ENCODE peak calls at places on chromosomes 16 and 17, in seven cellular contexts. K is neuronal stem cell, W is IMR-90, J is H9, Z is mesenchymal stem cell, Q is H1, R is trophoblast cell. S is an unnamed sample.
A peak's percentile ranks its signal among the peaks of the same experiment; 100 is the strongest.

GRCh38 chr17:15919466-15919865 is 25.5 kb upstream of the ADORA2B start:
- DNase-seq in K (no peak), W (no peak), J (no peak), Z (no peak), Q (no peak), R (no peak), S (no peak)

GRCh38 chr17:19724501-19725420 is 8.4 kb upstream of the SLC47A2 start:
- DNase-seq in K (no peak), W (no peak), J (peak; percentile 28), Z (no peak), Q (no peak), R (peak; percentile 46), S (no peak)

GRCh38 chr17:77404812-77405581 is 264.2 kb downstream of the SEC14L1 start:
- DNase-seq in K (no peak), W (peak; percentile 86), J (no peak), Z (peak; percentile 81), Q (no peak), R (no peak), S (no peak)

GRCh38 chr17:52383493-52384100 is 225.1 kb upstream of the CA10 start:
- DNase-seq in K (peak; percentile 65), W (peak; percentile 0), J (peak; percentile 89), Z (peak; percentile 8), Q (peak; percentile 69), R (peak; percentile 70), S (peak; percentile 94)

GRCh38 chr16:2156025-2156848 is 655 bp downstream of the TRAF7 start:
- DNase-seq in K (no peak), W (peak; percentile 76), J (no peak), Z (peak; percentile 79), Q (no peak), R (peak; percentile 41), S (peak; percentile 59)

GRCh38 chr16:57479422-57480126 is 6.7 kb downstream of the DOK4 start:
- DNase-seq in K (no peak), W (peak; percentile 54), J (peak; percentile 80), Z (peak; percentile 67), Q (peak; percentile 83), R (no peak), S (peak; percentile 92)

GRCh38 chr16:8990445-8990844 is 26.7 kb upstream of the USP7 start:
- DNase-seq in K (no peak), W (no peak), J (no peak), Z (no peak), Q (no peak), R (no peak), S (no peak)

GRCh38 chr17:42408076-42408475 is 15.0 kb downstream of the CAVIN1 start:
- DNase-seq in K (no peak), W (no peak), J (peak; percentile 70), Z (no peak), Q (no peak), R (no peak), S (no peak)

GRCh38 chr16:2535644-2536021 is 2.2 kb upstream of the PDPK1 start:
- DNase-seq in K (no peak), W (peak; percentile 93), J (no peak), Z (peak; percentile 79), Q (no peak), R (peak; percentile 57), S (no peak)

GRCh38 chr17:58269557-58270291 is 11.0 kb downstream of the MPO start:
- DNase-seq in K (no peak), W (no peak), J (no peak), Z (no peak), Q (no peak), R (no peak), S (no peak)

GRCh38 chr17:38761612-38762011 is 9.1 kb downstream of the PSMB3 start:
- DNase-seq in K (no peak), W (peak; percentile 32), J (peak; percentile 86), Z (peak; percentile 39), Q (peak; percentile 75), R (peak; percentile 31), S (peak; percentile 79)

GRCh38 chr17:15510361-15510760 is 42.9 kb upstream of the CDRT4 start:
- DNase-seq in K (no peak), W (peak; percentile 83), J (no peak), Z (peak; percentile 68), Q (no peak), R (peak; percentile 43), S (no peak)

GRCh38 chr17:80109066-80109618 is 7.8 kb downstream of the GAA start:
- DNase-seq in K (no peak), W (no peak), J (no peak), Z (no peak), Q (no peak), R (no peak), S (no peak)

GRCh38 chr16:87434146-87434667 is 42.1 kb downstream of the MAP1LC3B start:
- DNase-seq in K (no peak), W (no peak), J (no peak), Z (no peak), Q (no peak), R (no peak), S (no peak)

GRCh38 chr16:88769617-88770458 is 15.2 kb downstream of the PIEZO1 start:
- DNase-seq in K (peak; percentile 67), W (no peak), J (peak; percentile 93), Z (peak; percentile 59), Q (peak; percentile 84), R (peak; percentile 71), S (peak; percentile 93)

GRCh38 chr17:40857535-40857934 is 9.5 kb downstream of the KRT12 start:
- DNase-seq in K (no peak), W (peak; percentile 32), J (no peak), Z (no peak), Q (no peak), R (no peak), S (no peak)

GRCh38 chr16:71826533-71827017 is 17.9 kb upstream of the AP1G1 start:
- DNase-seq in K (no peak), W (no peak), J (no peak), Z (no peak), Q (no peak), R (peak; percentile 33), S (no peak)

GRCh38 chr16:64428463-64428862 is 693.4 kb downstream of the CDH11 start:
- DNase-seq in K (no peak), W (peak; percentile 81), J (no peak), Z (peak; percentile 56), Q (no peak), R (no peak), S (no peak)

GRCh38 chr17:82985973-82986372 is 93.4 kb upstream of the METRNL start:
- DNase-seq in K (no peak), W (peak; percentile 46), J (peak; percentile 71), Z (peak; percentile 26), Q (no peak), R (no peak), S (peak; percentile 14)

GRCh38 chr17:34024303-34025178 is 230.5 kb upstream of the CCL2 start:
- DNase-seq in K (no peak), W (no peak), J (no peak), Z (no peak), Q (no peak), R (no peak), S (peak; percentile 70)

DNA sequence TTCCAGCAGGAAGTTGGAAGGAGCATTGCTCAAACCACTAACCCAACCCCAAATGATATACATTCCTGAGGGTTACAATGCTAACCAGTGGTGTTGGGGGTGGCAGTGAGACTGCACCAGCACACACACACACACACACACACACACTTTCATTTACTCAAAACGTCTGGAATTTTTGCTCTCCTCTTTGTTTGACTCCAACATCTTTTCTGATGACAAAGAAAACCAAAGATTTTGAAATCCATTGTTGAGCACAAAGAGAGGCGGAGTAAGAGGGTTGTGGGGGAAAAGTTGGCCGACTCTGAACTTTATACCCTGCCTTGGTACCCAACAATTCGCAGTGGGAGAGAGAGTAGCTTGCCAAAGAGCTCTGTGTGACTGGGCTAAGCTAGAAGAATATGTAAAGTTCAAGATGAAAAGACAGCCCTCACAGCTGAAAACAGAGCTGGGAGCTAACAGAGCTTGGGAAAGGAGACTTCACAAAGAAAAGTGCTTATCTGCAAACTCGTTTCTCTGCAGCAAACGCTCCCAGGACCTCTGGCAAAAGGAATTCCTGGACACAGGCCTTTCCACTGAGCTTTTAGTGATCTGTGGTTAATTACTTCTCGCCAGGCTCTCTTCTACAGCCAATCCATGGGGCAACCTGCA is 426.1 kb upstream of the CDH11 start:
- DNase-seq in K (peak; percentile 9), W (peak; percentile 93), J (no peak), Z (peak; percentile 81), Q (no peak), R (no peak), S (peak; percentile 78)
- H4K8ac ChIP-seq in K (no peak overlapping the region), W (peak overlapping the region; percentile 61), J (no peak overlapping the region), Z (no peak overlapping the region), Q (no peak overlapping the region), R (peak overlapping the region; percentile 22), S (no peak overlapping the region)

GRCh38 chr17:55585629-55586028 is 74.4 kb upstream of the SMIM36 start:
- DNase-seq in K (no peak), W (no peak), J (no peak), Z (no peak), Q (no peak), R (no peak), S (no peak)

GRCh38 chr17:55584861-55585260 is 73.6 kb upstream of the SMIM36 start:
- DNase-seq in K (no peak), W (no peak), J (no peak), Z (no peak), Q (no peak), R (no peak), S (no peak)

GRCh38 chr17:55582910-55583309 is 71.7 kb upstream of the SMIM36 start:
- DNase-seq in K (no peak), W (peak; percentile 49), J (no peak), Z (peak; percentile 25), Q (no peak), R (no peak), S (no peak)

GRCh38 chr17:55587608-55588139 is 76.4 kb upstream of the SMIM36 start:
- DNase-seq in K (no peak), W (peak; percentile 65), J (no peak), Z (peak; percentile 82), Q (no peak), R (no peak), S (no peak)

DNA sequence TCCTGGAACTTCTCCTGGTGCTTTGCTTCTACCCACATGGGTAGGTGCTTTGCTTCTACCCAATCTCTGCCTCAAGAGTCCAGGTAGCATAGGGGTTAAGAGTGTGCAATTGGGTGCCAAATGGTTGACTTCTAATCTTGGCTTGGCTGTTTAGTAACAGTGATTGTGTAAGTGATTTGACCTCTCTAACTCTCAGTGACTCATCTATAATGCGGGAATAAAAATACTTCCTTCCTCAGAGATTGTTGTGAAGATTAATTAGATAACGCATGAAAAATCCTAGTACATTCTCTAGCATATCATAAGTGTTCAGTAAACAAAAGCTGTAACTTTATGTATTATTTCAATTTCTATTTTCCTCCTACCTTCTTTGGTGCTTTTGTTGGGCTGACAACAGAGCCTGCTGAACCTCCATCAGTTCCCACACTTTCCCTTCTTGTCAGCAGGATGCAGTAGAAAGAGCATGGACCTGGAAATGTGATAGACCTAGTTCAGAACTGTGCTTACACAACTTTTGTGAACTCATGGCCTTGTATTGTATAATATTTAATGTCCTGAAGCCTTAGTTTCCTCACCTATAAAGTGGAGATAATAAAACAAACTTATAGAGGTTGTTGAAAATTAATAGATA is 72.9 kb upstream of the SMIM36 start:
- DNase-seq in K (no peak), W (peak; percentile 33), J (no peak), Z (peak; percentile 56), Q (no peak), R (peak; percentile 34), S (no peak)
- H3K23ac ChIP-seq in K (no peak overlapping the region), W (no peak overlapping the region), J (no peak overlapping the region), Z (no peak overlapping the region), Q (no peak overlapping the region), R (no peak overlapping the region), S (no peak overlapping the region)

GRCh38 chr16:75398333-75398732 is 35.0 kb downstream of the CFDP1 start:
- DNase-seq in K (no peak), W (no peak), J (no peak), Z (no peak), Q (no peak), R (no peak), S (no peak)
- H4K8ac ChIP-seq in K (no peak overlapping the region), W (no peak overlapping the region), J (no peak overlapping the region), Z (no peak overlapping the region), Q (no peak overlapping the region), R (no peak overlapping the region), S (no peak overlapping the region)

GRCh38 chr16:23544436-23544835 is 12.7 kb downstream of the EARS2 start:
- DNase-seq in K (no peak), W (no peak), J (no peak), Z (no peak), Q (no peak), R (no peak), S (no peak)
- H3K23ac ChIP-seq in K (no peak overlapping the region), W (no peak overlapping the region), J (no peak overlapping the region), Z (no peak overlapping the region), Q (no peak overlapping the region), R (no peak overlapping the region), S (no peak overlapping the region)

S was measured in mesendoderm.